ENCODE peak calls at places on chromosomes 7 and 10, in five cellular contexts. X, D, I, K and W are unnamed samples.
A peak's percentile ranks its signal among the peaks of the same experiment; 100 is the strongest.

GRCh38 chr7:154372106-154372505 is 319.9 kb downstream of the DPP6 start:
- DNase-seq in I (no peak), D (no peak), K (no peak), X (no peak), W (no peak)

GRCh38 chr10:70493660-70494234 is 15.2 kb downstream of the PALD1 start:
- DNase-seq in D (peak; percentile 63), I (no peak), K (no peak), X (peak; percentile 75), W (no peak)

GRCh38 chr7:149854611-149855367 is 16.6 kb downstream of the ZNF862 start:
- DNase-seq in D (peak; percentile 71), K (peak; percentile 90), X (peak; percentile 91), I (peak; percentile 17), W (no peak)

GRCh38 chr10:121556918-121557573 is 41.2 kb downstream of the FGFR2 start:
- DNase-seq in X (no peak), I (no peak), D (no peak), K (no peak), W (no peak)

GRCh38 chr10:125037145-125037544 is 95.2 kb downstream of the ZRANB1 start:
- DNase-seq in I (peak; percentile 48), X (no peak), D (no peak), K (no peak), W (no peak)

GRCh38 chr10:45408421-45409319 is 34.7 kb downstream of the ALOX5 start:
- DNase-seq in X (no peak), I (no peak), D (no peak), K (no peak), W (no peak)

GRCh38 chr10:47025540-47026300 is 114.5 kb downstream of the PTPN20 start:
- DNase-seq in D (peak; percentile 4), K (peak; percentile 38), X (no peak), I (peak; percentile 27), W (no peak)

GRCh38 chr10:9244880-9245279 is 1190.4 kb downstream of the GATA3 start:
- DNase-seq in D (no peak), X (no peak), I (no peak), K (no peak), W (no peak)

GRCh38 chr10:13629116-13629515 is 42.4 kb downstream of the PRPF18 start:
- DNase-seq in I (no peak), K (no peak), X (no peak), D (no peak), W (peak; percentile 79)

GRCh38 chr7:141362580-141363435 is 188.4 kb upstream of the AGK start:
- DNase-seq in D (peak; percentile 38), X (peak; percentile 18), K (no peak), I (peak; percentile 67), W (peak; percentile 18)

GRCh38 chr7:116180302-116180701 is 30.0 kb upstream of the TES start:
- DNase-seq in K (no peak), I (peak; percentile 73), X (peak; percentile 55), D (peak; percentile 14), W (no peak)

GRCh38 chr7:149427096-149427680 is 33.7 kb downstream of the ZNF777 start:
- DNase-seq in D (no peak), X (peak; percentile 65), K (no peak), I (no peak), W (no peak)

GRCh38 chr10:53072144-53072543 is 299.6 kb upstream of the MBL2 start:
- DNase-seq in K (no peak), D (no peak), I (no peak), X (no peak), W (no peak)

GRCh38 chr7:138029941-138030340 is 28.1 kb upstream of the CREB3L2 start:
- DNase-seq in K (no peak), D (no peak), X (no peak), I (no peak), W (no peak)

GRCh38 chr7:70596575-70596891 is 535.4 kb upstream of the GALNT17 start:
- DNase-seq in X (no peak), D (no peak), I (no peak), K (no peak), W (no peak)

GRCh38 chr10:113228570-113228969 is 278.5 kb downstream of the TCF7L2 start:
- DNase-seq in I (no peak), D (no peak), K (no peak), X (no peak), W (peak; percentile 23)

GRCh38 chr7:84510501-84510900 is 315.9 kb upstream of the SEMA3A start:
- DNase-seq in X (no peak), K (no peak), D (no peak), I (no peak), W (peak; percentile 39)

GRCh38 chr10:112631501-112632410 is 184.7 kb downstream of the VTI1A start:
- DNase-seq in D (no peak), K (no peak), I (no peak), X (no peak), W (no peak)

GRCh38 chr10:71974489-71975011 is 10.4 kb downstream of the CHST3 start:
- DNase-seq in I (peak; percentile 73), K (no peak), D (no peak), X (no peak), W (no peak)

GRCh38 chr10:75003195-75003594 is 108.3 kb upstream of the SAMD8 start:
- DNase-seq in D (no peak), X (no peak), I (no peak), K (no peak), W (no peak)

GRCh38 chr7:1555046-1555812 is 776 bp downstream of the TMEM184A start:
- DNase-seq in I (peak; percentile 95), K (peak; percentile 84), D (no peak), X (peak; percentile 22), W (peak; percentile 65)

GRCh38 chr10:50613150-50613549 is 10.6 kb downstream of the SGMS1 start:
- DNase-seq in D (no peak), I (no peak), X (no peak), K (no peak), W (no peak)

GRCh38 chr10:80137031-80137712 is 4.6 kb downstream of the PLAC9 start:
- DNase-seq in X (no peak), K (no peak), D (peak; percentile 78), I (no peak), W (no peak)

GRCh38 chr10:35421553-35422178 is 85.4 kb downstream of the CCNY start:
- DNase-seq in D (no peak), K (no peak), I (peak; percentile 99), X (no peak), W (peak; percentile 72)

GRCh38 chr7:107691713-107692112 is 31.1 kb downstream of the SLC26A4 start:
- DNase-seq in D (peak; percentile 26), I (no peak), X (no peak), K (no peak), W (no peak)

GRCh38 chr10:20855398-20856038 is 41.6 kb downstream of the NEBL start:
- DNase-seq in D (no peak), K (no peak), I (peak; percentile 30), X (no peak), W (no peak)

DNA sequence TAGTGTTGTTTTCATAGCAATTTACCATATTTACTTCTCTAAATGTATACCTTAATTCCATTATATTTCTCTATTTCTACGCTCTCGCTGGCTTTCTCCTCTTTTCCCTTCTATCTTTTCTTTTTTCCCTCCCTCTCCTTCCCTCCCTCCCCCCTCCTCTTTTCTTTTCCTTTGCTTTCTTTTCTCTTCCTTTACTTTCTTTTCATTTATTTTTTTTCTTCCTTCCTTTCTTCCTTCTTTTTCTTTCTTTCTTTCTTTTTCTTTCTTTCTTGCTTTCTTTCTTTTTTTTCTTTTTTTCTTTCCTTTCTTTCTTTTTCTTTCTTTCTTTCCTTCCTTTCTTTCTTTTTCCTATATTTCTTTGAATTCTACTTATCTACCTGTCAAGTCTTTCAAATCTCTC is 533.0 kb upstream of the POT1 start:
- DNase-seq in D (no peak), I (no peak), X (no peak), K (no peak), W (no peak)
- TF ChIP-seq CTCF in D (no peak), I (no peak), X (no peak), K (no peak), W (no peak)

GRCh38 chr7:127347567-127348246 is 44.8 kb downstream of the ZNF800 start:
- DNase-seq in K (peak; percentile 83), X (peak; percentile 87), I (peak; percentile 38), D (peak; percentile 24), W (no peak)
- H3K4me3 ChIP-seq in K (peak overlapping the region; percentile 46), X (peak overlapping the region; percentile 32), I (peak overlapping the region; percentile 37), D (no peak overlapping the region), W (peak overlapping the region; percentile 39)

DNA sequence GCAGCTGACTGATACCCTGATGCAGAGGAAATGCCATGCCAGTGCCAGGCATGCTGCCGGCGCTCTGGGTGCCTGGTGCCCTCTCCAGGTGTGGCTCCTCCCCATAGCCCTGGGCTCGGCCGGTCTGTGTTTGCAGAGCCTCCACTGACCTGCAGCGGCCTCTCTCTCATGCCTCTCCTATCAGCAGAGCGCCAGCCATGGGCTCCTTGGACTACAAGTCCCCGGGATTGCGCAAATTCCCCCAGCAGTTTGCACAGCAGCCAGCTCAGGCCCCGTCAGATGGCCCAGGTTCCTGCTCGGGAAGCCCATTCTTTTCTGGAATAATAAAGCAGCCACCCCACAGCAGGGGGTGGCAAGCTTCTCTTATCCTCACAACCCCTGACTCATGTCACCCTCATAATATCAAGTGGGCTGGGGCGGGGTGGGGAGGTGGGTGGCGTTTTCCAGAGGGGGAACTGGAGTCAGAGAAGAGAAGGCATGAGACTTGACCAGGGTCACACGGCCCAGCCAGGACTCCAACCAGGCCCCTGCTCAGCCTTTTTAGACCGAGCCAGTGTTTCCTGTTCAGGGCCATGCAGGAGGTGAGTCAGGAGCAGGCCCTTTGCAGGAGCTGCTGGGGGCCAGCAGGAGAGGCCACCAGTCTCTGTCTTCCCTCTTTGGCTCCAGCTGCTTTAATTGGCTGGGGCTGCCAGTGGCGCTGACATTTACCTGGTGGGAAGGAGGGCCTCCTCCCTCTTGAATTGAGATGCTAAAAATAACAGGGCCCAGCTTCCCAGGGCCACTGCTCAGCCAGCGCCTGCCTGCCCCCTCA is 58.6 kb downstream of the ZMIZ1 start:
- DNase-seq in D (peak; percentile 50), K (peak; percentile 98), X (peak; percentile 52), I (peak; percentile 100), W (no peak)
- H3K36me3 ChIP-seq in D (no peaks in the 10 kb centered on the region), K (no peaks in the 10 kb centered on the region), X (peaks cover 21% of the 10 kb centered on the region), I (peaks cover 14% of the 10 kb centered on the region), W (peaks cover 25% of the 10 kb centered on the region)

DNA sequence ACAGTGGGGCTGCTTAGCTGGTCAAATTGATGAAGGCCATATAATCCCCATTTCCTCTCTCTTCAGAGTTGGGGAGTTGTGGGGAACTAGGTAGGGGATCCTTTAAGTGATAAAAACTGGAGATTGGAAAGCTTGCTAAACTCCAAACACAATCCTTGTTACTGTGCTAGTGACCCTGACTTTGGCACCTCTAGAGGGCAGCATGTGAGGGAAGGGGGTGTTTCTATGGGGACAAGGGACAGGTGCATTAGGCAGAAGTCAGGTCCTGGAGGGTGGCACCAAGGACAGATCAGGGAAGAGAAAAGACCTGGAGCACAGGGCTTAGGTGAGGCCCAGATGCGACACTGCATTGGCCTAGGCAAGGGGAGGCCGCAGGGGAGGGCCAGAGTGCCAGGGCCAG is 66.9 kb downstream of the CDHR3 start:
- DNase-seq in X (no peak), D (no peak), K (no peak), I (no peak), W (no peak)
- TF ChIP-seq CTCF in X (no peak), D (no peak), K (no peak), I (peak; percentile 53), W (no peak)

DNA sequence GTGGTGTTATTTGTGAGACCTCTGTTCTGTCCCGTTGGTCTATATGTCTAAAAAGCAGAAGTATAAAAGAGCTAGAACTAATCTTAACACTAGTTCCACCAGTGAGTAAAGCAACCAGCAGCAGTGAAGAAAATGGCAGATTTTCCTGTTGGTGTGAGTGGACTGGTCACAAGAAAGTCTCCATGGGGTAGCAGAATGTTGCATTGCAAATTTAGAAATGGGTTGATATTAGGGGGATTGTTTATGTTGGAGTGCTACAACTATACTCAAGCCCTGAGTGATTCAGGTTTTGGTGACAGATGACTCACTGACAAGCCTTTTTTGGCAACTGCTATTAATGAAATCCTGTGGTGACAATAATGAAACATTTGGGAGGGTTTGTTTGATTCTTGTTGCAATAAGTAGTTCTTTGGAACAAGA is 5.6 kb downstream of the AVL9 start:
- DNase-seq in K (no peak), X (no peak), D (no peak), I (peak; percentile 81), W (peak; percentile 39)
- H3K4me3 ChIP-seq in K (no peak overlapping the region), X (no peak overlapping the region), D (no peak overlapping the region), I (peak overlapping the region; percentile 51), W (no peak overlapping the region)

GRCh38 chr7:151792011-151792410 is 84.9 kb downstream of the PRKAG2 start:
- DNase-seq in X (no peak), D (no peak), I (no peak), K (no peak), W (no peak)
- H3K36me3 ChIP-seq in X (no peaks in the 10 kb centered on the region), D (no peaks in the 10 kb centered on the region), I (no peaks in the 10 kb centered on the region), K (no peaks in the 10 kb centered on the region), W (no peaks in the 10 kb centered on the region)